ENCODE peak calls at places on chromosomes 3 and 15, in five cellular contexts. O is choroid plexus epithelial cell, P is transverse colon, K is brain microvascular endothelial cell, W is adrenal gland. G is an unnamed sample.

GRCh38 chr3:172624999-172625398 is 85.9 kb downstream of the NCEH1 start:
- DNase-seq in O (no peak), P (no peak), K (no peak), W (no peak), G (no peak)

GRCh38 chr3:198107840-198108734 is 148.1 kb downstream of the LMLN start:
- DNase-seq in O (no peak), P (no peak), K (peak; percentile 11), W (no peak), G (no peak)

GRCh38 chr15:80424381-80424780 is 20.2 kb downstream of the ARNT2 start:
- DNase-seq in O (no peak), P (no peak), K (no peak), W (no peak), G (no peak)

GRCh38 chr3:183148056-183148455 is 14.5 kb downstream of the LAMP3 start:
- DNase-seq in O (peak; percentile 71), P (no peak), K (peak; percentile 47), W (no peak), G (peak; percentile 24)

GRCh38 chr3:105555206-105555605 is 188.5 kb downstream of the ALCAM start:
- DNase-seq in O (peak; percentile 30), P (no peak), K (no peak), W (no peak), G (no peak)

GRCh38 chr3:51337666-51338065 is 47.4 kb upstream of the MANF start:
- DNase-seq in O (no peak), P (no peak), K (no peak), W (no peak), G (no peak)

GRCh38 chr15:77099741-77100463 is 29.0 kb upstream of the TSPAN3 start:
- DNase-seq in O (no peak), P (no peak), K (no peak), W (no peak), G (no peak)

GRCh38 chr15:69757186-69757585 is 304.6 kb downstream of the RPLP1 start:
- DNase-seq in O (no peak), P (no peak), K (no peak), W (no peak), G (no peak)

GRCh38 chr15:31975446-31976229 is 54.7 kb upstream of the CHRNA7 start:
- DNase-seq in O (peak; percentile 2), P (peak; percentile 56), K (no peak), W (no peak), G (no peak)

GRCh38 chr3:188220097-188220788 is 66.3 kb downstream of the LPP start:
- DNase-seq in O (peak; percentile 59), P (no peak), K (no peak), W (no peak), G (no peak)

GRCh38 chr3:76063019-76063418 is 277.7 kb upstream of the ZNF717 start:
- DNase-seq in O (peak; percentile 90), P (no peak), K (peak; percentile 69), W (no peak), G (no peak)

GRCh38 chr3:19947549-19948071 is 713 bp downstream of the RAB5A start:
- DNase-seq in O (peak; percentile 28), P (peak; percentile 54), K (peak; percentile 25), W (peak; percentile 65), G (no peak)

GRCh38 chr15:25535866-25536265 is 97.0 kb upstream of the UBE3A start:
- DNase-seq in O (no peak), P (no peak), K (no peak), W (no peak), G (no peak)

GRCh38 chr15:93070136-93070535 is 18.9 kb downstream of the RGMA start:
- DNase-seq in O (no peak), P (no peak), K (no peak), W (no peak), G (no peak)

GRCh38 chr3:4807381-4808280 is 171.6 kb upstream of the BHLHE40 start:
- DNase-seq in O (no peak), P (no peak), K (no peak), W (no peak), G (no peak)

GRCh38 chr15:45980376-45980775 is 345.5 kb downstream of the SQOR start:
- DNase-seq in O (no peak), P (no peak), K (no peak), W (no peak), G (no peak)

GRCh38 chr3:129596194-129597086 is 10.0 kb downstream of the PLXND1 start:
- DNase-seq in O (peak; percentile 88), P (peak; percentile 48), K (peak; percentile 94), W (peak; percentile 81), G (peak; percentile 81)

GRCh38 chr3:173111321-173111720 is 29.7 kb downstream of the SPATA16 start:
- DNase-seq in O (no peak), P (no peak), K (no peak), W (no peak), G (no peak)

GRCh38 chr3:123809597-123809996 is 74.5 kb downstream of the MYLK start:
- DNase-seq in O (peak; percentile 82), P (no peak), K (peak; percentile 69), W (no peak), G (peak; percentile 78)

GRCh38 chr15:67548862-67549651 is 6.6 kb downstream of the MAP2K5 start:
- DNase-seq in O (peak; percentile 58), P (peak; percentile 54), K (peak; percentile 22), W (no peak), G (no peak)

GRCh38 chr15:67547064-67547463 is 4.6 kb downstream of the MAP2K5 start:
- DNase-seq in O (no peak), P (no peak), K (no peak), W (no peak), G (no peak)

GRCh38 chr15:67548532-67548852 is 6.0 kb downstream of the MAP2K5 start:
- DNase-seq in O (peak; percentile 20), P (no peak), K (no peak), W (no peak), G (no peak)

GRCh38 chr15:67549736-67550135 is 7.2 kb downstream of the MAP2K5 start:
- DNase-seq in O (no peak), P (no peak), K (no peak), W (no peak), G (no peak)

DNA sequence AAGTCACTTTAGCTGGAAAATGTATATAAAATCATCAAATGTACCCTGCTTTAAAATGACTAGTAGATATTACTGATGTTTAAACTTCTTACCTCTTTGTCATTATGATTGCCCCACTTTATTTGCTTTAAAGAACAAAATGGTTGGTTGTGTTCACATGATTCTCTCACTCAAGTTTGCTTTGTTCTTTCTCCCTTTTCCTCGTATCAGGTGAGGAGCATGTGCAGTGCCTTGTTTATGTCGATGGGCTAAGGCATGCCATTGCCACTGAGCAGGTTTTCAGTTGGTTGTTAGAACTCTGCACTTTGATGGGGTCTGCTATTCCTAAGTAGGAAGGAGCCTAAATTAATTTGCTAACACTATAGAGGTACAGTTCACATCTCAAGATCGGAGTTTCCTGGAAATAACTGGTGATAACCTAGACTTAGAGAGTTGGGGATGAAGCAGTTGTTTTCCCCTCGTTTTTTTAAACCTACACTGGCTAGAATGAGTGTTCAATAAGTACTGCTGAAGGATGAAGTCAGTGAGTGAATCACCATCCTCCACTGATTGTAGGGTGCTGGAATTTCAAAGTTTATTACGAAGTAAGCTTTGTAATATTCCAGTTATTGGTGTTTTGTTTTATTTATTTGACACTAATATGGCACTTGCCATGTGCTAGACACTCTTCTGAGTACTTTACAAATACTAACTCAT is 5.5 kb downstream of the MAP2K5 start:
- DNase-seq in O (peak; percentile 56), P (no peak), K (peak; percentile 34), W (no peak), G (no peak)
- H3K4me3 ChIP-seq in O (no peak overlapping the region), P (no peak overlapping the region), K (no peak overlapping the region), W (no peak overlapping the region), G (no peak overlapping the region)

DNA sequence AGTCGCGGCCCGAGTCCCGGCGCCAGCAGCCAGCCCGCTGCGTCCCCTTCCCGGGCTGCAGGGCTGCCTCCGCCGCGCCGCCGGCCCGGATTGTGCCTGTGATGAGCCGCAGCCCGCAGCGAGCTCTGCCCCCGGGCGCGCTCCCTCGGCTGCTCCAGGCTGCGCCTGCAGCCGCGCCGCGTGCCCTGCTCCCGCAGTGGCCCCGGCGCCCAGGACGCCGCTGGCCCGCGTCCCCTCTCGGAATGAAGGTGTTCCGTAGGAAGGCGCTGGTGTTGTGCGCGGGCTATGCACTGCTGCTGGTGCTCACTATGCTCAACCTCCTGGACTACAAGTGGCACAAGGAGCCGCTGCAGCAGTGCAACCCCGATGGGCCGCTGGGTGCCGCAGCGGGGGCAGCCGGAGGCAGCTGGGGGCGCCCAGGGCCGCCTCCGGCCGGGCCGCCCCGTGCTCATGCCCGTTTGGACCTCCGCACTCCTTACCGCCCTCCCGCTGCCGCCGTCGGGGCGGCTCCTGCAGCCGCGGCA is 1.2 kb downstream of the CHST2 start:
- DNase-seq in O (peak; percentile 65), P (peak; percentile 19), K (peak; percentile 33), W (peak; percentile 14), G (no peak)
- TF ChIP-seq CTCF in O (peak; percentile 15), P (no peak), K (peak; percentile 35), W (no peak), G (peak; percentile 41)

DNA sequence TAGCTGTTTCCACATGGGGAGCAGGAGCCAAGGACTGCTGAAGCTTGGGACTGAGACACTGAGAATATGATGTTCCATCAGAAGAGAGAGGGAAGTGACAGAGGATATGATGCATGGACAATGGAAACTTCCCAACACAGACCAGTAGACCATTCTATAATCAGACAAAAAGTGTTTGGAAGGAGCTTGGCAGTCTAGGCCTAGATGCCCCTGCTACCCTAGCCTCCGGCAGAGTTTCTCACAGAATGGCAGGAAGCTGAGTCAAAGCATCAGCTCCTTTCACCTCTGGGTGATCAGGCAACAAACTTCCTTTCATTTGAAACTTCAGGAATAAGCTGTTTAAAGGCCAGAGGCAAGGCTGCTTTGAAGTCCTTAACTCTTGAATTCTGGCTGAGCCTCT is 222.0 kb downstream of the NEK10 start:
- DNase-seq in O (no peak), P (no peak), K (no peak), W (no peak), G (no peak)
- H3K4me3 ChIP-seq in O (no peak overlapping the region), P (no peak overlapping the region), K (no peak overlapping the region), W (no peak overlapping the region), G (no peak overlapping the region)

GRCh38 chr3:137946341-137946973 is 63.5 kb upstream of the CLDN18 start:
- DNase-seq in O (peak; percentile 84), P (peak; percentile 27), K (peak; percentile 63), W (peak; percentile 54), G (peak; percentile 9)
- TF ChIP-seq CTCF in O (peak; percentile 81), P (peak; percentile 68), K (peak; percentile 78), W (peak; percentile 63), G (peak; percentile 63)

GRCh38 chr3:140103986-140104645 is 169.1 kb downstream of the CLSTN2 start:
- DNase-seq in O (no peak), P (no peak), K (no peak), W (no peak), G (no peak)
- H3K4me3 ChIP-seq in O (no peak overlapping the region), P (no peak overlapping the region), K (no peak overlapping the region), W (no peak overlapping the region), G (no peak overlapping the region)

DNA sequence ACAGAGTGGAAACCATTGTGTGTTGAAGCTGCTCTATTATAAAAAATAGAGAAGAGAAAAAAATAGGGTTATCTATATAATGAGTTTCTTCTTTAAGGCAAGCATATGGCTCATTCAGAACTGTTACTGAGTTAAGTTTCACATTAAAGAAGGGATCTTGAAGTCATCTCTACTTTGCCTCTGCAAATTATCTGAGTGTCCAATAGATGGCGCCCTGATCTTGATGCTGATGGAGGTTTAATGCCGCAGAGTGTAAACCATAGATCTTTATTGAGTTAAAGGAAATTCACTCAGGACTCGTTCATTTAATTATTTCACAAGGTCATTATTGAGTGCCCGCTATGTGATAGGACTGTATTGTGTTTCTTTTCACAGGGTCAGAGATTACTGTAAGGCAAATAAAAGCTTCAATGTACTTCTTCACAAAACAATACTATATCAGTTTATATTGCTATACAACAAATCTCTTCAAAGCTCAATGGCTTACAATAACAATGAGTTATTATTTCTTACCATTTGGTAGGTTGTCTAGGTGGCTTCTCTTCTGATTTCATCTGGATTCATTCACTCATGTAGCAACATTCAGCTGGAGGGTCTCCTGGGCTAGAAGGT is 171.4 kb downstream of the NSUN3 start:
- DNase-seq in O (peak; percentile 79), P (no peak), K (peak; percentile 62), W (peak; percentile 13), G (peak; percentile 5)
- TF ChIP-seq CTCF in O (peak; percentile 82), P (peak; percentile 41), K (peak; percentile 76), W (peak; percentile 35), G (peak; percentile 69)